ENCODE peak calls at places on chromosomes 2 and 18, in six cellular contexts. One of them, this sample, is unnamed.

GRCh38 chr18:28158083-28158581 is 18.8 kb downstream of the CDH2 start:
- DNase-seq in cardiac muscle cell: peak
- DNase-seq in GM23248: no peak
- DNase-seq in GF-D8: no peak
- DNase-seq in activated CD4-positive, alpha-beta T cell treated with anti-CD3 and anti-CD28 coated beads, Interleukin-2, amount 10 ng/mL, durations not matched to agents 7 days and 5 days: no peak
- DNase-seq in MCF 10A: no peak
- DNase-seq in this sample: no peak

GRCh38 chr2:8608411-8608954 is 73.4 kb upstream of the ID2 start:
- DNase-seq in cardiac muscle cell: no peak
- DNase-seq in GM23248: peak
- DNase-seq in GF-D8: no peak
- DNase-seq in activated CD4-positive, alpha-beta T cell treated with anti-CD3 and anti-CD28 coated beads, Interleukin-2, amount 10 ng/mL, durations not matched to agents 7 days and 5 days: peak
- DNase-seq in MCF 10A: no peak
- DNase-seq in this sample: no peak

GRCh38 chr18:3262234-3263171 is 570 bp downstream of the MYL12B start:
- DNase-seq in cardiac muscle cell: peak
- DNase-seq in GM23248: peak
- DNase-seq in GF-D8: no peak
- DNase-seq in activated CD4-positive, alpha-beta T cell treated with anti-CD3 and anti-CD28 coated beads, Interleukin-2, amount 10 ng/mL, durations not matched to agents 7 days and 5 days: peak
- DNase-seq in MCF 10A: no peak
- DNase-seq in this sample: no peak

GRCh38 chr18:25786778-25787177 is 303.6 kb downstream of the SS18 start:
- DNase-seq in cardiac muscle cell: peak
- DNase-seq in GM23248: peak
- DNase-seq in GF-D8: no peak
- DNase-seq in activated CD4-positive, alpha-beta T cell treated with anti-CD3 and anti-CD28 coated beads, Interleukin-2, amount 10 ng/mL, durations not matched to agents 7 days and 5 days: no peak
- DNase-seq in MCF 10A: peak
- DNase-seq in this sample: no peak

GRCh38 chr18:79272916-79273315 is 122.8 kb upstream of the NFATC1 start:
- DNase-seq in cardiac muscle cell: peak
- DNase-seq in GM23248: no peak
- DNase-seq in GF-D8: no peak
- DNase-seq in activated CD4-positive, alpha-beta T cell treated with anti-CD3 and anti-CD28 coated beads, Interleukin-2, amount 10 ng/mL, durations not matched to agents 7 days and 5 days: no peak
- DNase-seq in MCF 10A: no peak
- DNase-seq in this sample: no peak

GRCh38 chr2:237137626-237138323 is 52.1 kb downstream of the COPS8 start:
- DNase-seq in cardiac muscle cell: no peak
- DNase-seq in GM23248: no peak
- DNase-seq in GF-D8: no peak
- DNase-seq in activated CD4-positive, alpha-beta T cell treated with anti-CD3 and anti-CD28 coated beads, Interleukin-2, amount 10 ng/mL, durations not matched to agents 7 days and 5 days: no peak
- DNase-seq in MCF 10A: no peak
- DNase-seq in this sample: no peak

GRCh38 chr18:44986933-44987332 is 306.2 kb downstream of the SETBP1 start:
- DNase-seq in cardiac muscle cell: peak
- DNase-seq in GM23248: peak
- DNase-seq in GF-D8: no peak
- DNase-seq in activated CD4-positive, alpha-beta T cell treated with anti-CD3 and anti-CD28 coated beads, Interleukin-2, amount 10 ng/mL, durations not matched to agents 7 days and 5 days: no peak
- DNase-seq in MCF 10A: no peak
- DNase-seq in this sample: no peak

GRCh38 chr2:35794766-35795448 is 560.7 kb upstream of the CRIM1 start:
- DNase-seq in cardiac muscle cell: no peak
- DNase-seq in GM23248: no peak
- DNase-seq in GF-D8: no peak
- DNase-seq in activated CD4-positive, alpha-beta T cell treated with anti-CD3 and anti-CD28 coated beads, Interleukin-2, amount 10 ng/mL, durations not matched to agents 7 days and 5 days: no peak
- DNase-seq in MCF 10A: peak
- DNase-seq in this sample: no peak

GRCh38 chr2:71226391-71226964 is 425 bp downstream of the PAIP2B start:
- DNase-seq in cardiac muscle cell: no peak
- DNase-seq in GM23248: peak
- DNase-seq in GF-D8: no peak
- DNase-seq in activated CD4-positive, alpha-beta T cell treated with anti-CD3 and anti-CD28 coated beads, Interleukin-2, amount 10 ng/mL, durations not matched to agents 7 days and 5 days: peak
- DNase-seq in MCF 10A: no peak
- DNase-seq in this sample: peak

GRCh38 chr2:2832657-2833056 is 501.6 kb upstream of the MYT1L start:
- DNase-seq in cardiac muscle cell: no peak
- DNase-seq in GM23248: no peak
- DNase-seq in GF-D8: no peak
- DNase-seq in activated CD4-positive, alpha-beta T cell treated with anti-CD3 and anti-CD28 coated beads, Interleukin-2, amount 10 ng/mL, durations not matched to agents 7 days and 5 days: no peak
- DNase-seq in MCF 10A: no peak
- DNase-seq in this sample: no peak

GRCh38 chr2:27627963-27628766 is 647 bp downstream of the CCDC121 start:
- DNase-seq in cardiac muscle cell: peak
- DNase-seq in GM23248: peak
- DNase-seq in GF-D8: peak
- DNase-seq in activated CD4-positive, alpha-beta T cell treated with anti-CD3 and anti-CD28 coated beads, Interleukin-2, amount 10 ng/mL, durations not matched to agents 7 days and 5 days: no peak
- DNase-seq in MCF 10A: peak
- DNase-seq in this sample: no peak

GRCh38 chr2:8332646-8333045 is 349.2 kb upstream of the ID2 start:
- DNase-seq in cardiac muscle cell: no peak
- DNase-seq in GM23248: no peak
- DNase-seq in GF-D8: no peak
- DNase-seq in activated CD4-positive, alpha-beta T cell treated with anti-CD3 and anti-CD28 coated beads, Interleukin-2, amount 10 ng/mL, durations not matched to agents 7 days and 5 days: no peak
- DNase-seq in MCF 10A: no peak
- DNase-seq in this sample: no peak

GRCh38 chr18:61926532-61926931 is 33.7 kb upstream of the RNF152 start:
- DNase-seq in cardiac muscle cell: no peak
- DNase-seq in GM23248: no peak
- DNase-seq in GF-D8: no peak
- DNase-seq in activated CD4-positive, alpha-beta T cell treated with anti-CD3 and anti-CD28 coated beads, Interleukin-2, amount 10 ng/mL, durations not matched to agents 7 days and 5 days: peak
- DNase-seq in MCF 10A: no peak
- DNase-seq in this sample: no peak

GRCh38 chr18:63518178-63519012 is 23.8 kb upstream of the SERPINB12 start:
- DNase-seq in cardiac muscle cell: peak
- DNase-seq in GM23248: peak
- DNase-seq in GF-D8: peak
- DNase-seq in activated CD4-positive, alpha-beta T cell treated with anti-CD3 and anti-CD28 coated beads, Interleukin-2, amount 10 ng/mL, durations not matched to agents 7 days and 5 days: peak
- DNase-seq in MCF 10A: peak
- DNase-seq in this sample: no peak

GRCh38 chr2:95372845-95373244 is 29.7 kb upstream of the FAHD2A start:
- DNase-seq in cardiac muscle cell: no peak
- DNase-seq in GM23248: no peak
- DNase-seq in GF-D8: no peak
- DNase-seq in activated CD4-positive, alpha-beta T cell treated with anti-CD3 and anti-CD28 coated beads, Interleukin-2, amount 10 ng/mL, durations not matched to agents 7 days and 5 days: no peak
- DNase-seq in MCF 10A: no peak
- DNase-seq in this sample: no peak

GRCh38 chr2:233838726-233839446 is 15.4 kb downstream of the HJURP start:
- DNase-seq in cardiac muscle cell: no peak
- DNase-seq in GM23248: no peak
- DNase-seq in GF-D8: no peak
- DNase-seq in activated CD4-positive, alpha-beta T cell treated with anti-CD3 and anti-CD28 coated beads, Interleukin-2, amount 10 ng/mL, durations not matched to agents 7 days and 5 days: no peak
- DNase-seq in MCF 10A: no peak
- DNase-seq in this sample: no peak

GRCh38 chr2:85772019-85772745 is 18.4 kb downstream of the ATOH8 start:
- DNase-seq in cardiac muscle cell: peak
- DNase-seq in GM23248: peak
- DNase-seq in GF-D8: peak
- DNase-seq in activated CD4-positive, alpha-beta T cell treated with anti-CD3 and anti-CD28 coated beads, Interleukin-2, amount 10 ng/mL, durations not matched to agents 7 days and 5 days: no peak
- DNase-seq in MCF 10A: peak
- DNase-seq in this sample: peak

GRCh38 chr2:230866704-230867561 is 2.2 kb downstream of the ITM2C start:
- DNase-seq in cardiac muscle cell: peak
- DNase-seq in GM23248: peak
- DNase-seq in GF-D8: peak
- DNase-seq in activated CD4-positive, alpha-beta T cell treated with anti-CD3 and anti-CD28 coated beads, Interleukin-2, amount 10 ng/mL, durations not matched to agents 7 days and 5 days: peak
- DNase-seq in MCF 10A: peak
- DNase-seq in this sample: no peak

GRCh38 chr2:70596739-70597138 is 43.1 kb upstream of the TGFA start:
- DNase-seq in cardiac muscle cell: no peak
- DNase-seq in GM23248: peak
- DNase-seq in GF-D8: no peak
- DNase-seq in activated CD4-positive, alpha-beta T cell treated with anti-CD3 and anti-CD28 coated beads, Interleukin-2, amount 10 ng/mL, durations not matched to agents 7 days and 5 days: no peak
- DNase-seq in MCF 10A: no peak
- DNase-seq in this sample: no peak

GRCh38 chr2:128436498-128437180 is 118.0 kb upstream of the HS6ST1 start:
- DNase-seq in cardiac muscle cell: no peak
- DNase-seq in GM23248: peak
- DNase-seq in GF-D8: no peak
- DNase-seq in activated CD4-positive, alpha-beta T cell treated with anti-CD3 and anti-CD28 coated beads, Interleukin-2, amount 10 ng/mL, durations not matched to agents 7 days and 5 days: no peak
- DNase-seq in MCF 10A: no peak
- DNase-seq in this sample: no peak

GRCh38 chr2:39469807-39470206 is 32.7 kb upstream of the MAP4K3 start:
- DNase-seq in cardiac muscle cell: peak
- DNase-seq in GM23248: peak
- DNase-seq in GF-D8: no peak
- DNase-seq in activated CD4-positive, alpha-beta T cell treated with anti-CD3 and anti-CD28 coated beads, Interleukin-2, amount 10 ng/mL, durations not matched to agents 7 days and 5 days: no peak
- DNase-seq in MCF 10A: peak
- DNase-seq in this sample: no peak

GRCh38 chr2:85089464-85090072 is 43.6 kb upstream of the TCF7L1 start:
- DNase-seq in cardiac muscle cell: no peak
- DNase-seq in GM23248: no peak
- DNase-seq in GF-D8: no peak
- DNase-seq in activated CD4-positive, alpha-beta T cell treated with anti-CD3 and anti-CD28 coated beads, Interleukin-2, amount 10 ng/mL, durations not matched to agents 7 days and 5 days: no peak
- DNase-seq in MCF 10A: no peak
- DNase-seq in this sample: no peak

GRCh38 chr2:27211943-27212625 is at the start of the genes ATRAID and SLC5A6:
- DNase-seq in cardiac muscle cell: peak
- DNase-seq in GM23248: peak
- DNase-seq in GF-D8: peak
- DNase-seq in activated CD4-positive, alpha-beta T cell treated with anti-CD3 and anti-CD28 coated beads, Interleukin-2, amount 10 ng/mL, durations not matched to agents 7 days and 5 days: peak
- DNase-seq in MCF 10A: peak
- DNase-seq in this sample: peak

GRCh38 chr2:84918430-84918829 is 13.0 kb downstream of the TMSB10 start:
- DNase-seq in cardiac muscle cell: no peak
- DNase-seq in GM23248: no peak
- DNase-seq in GF-D8: no peak
- DNase-seq in activated CD4-positive, alpha-beta T cell treated with anti-CD3 and anti-CD28 coated beads, Interleukin-2, amount 10 ng/mL, durations not matched to agents 7 days and 5 days: no peak
- DNase-seq in MCF 10A: no peak
- DNase-seq in this sample: no peak

This sample was measured in heart right ventricle.